ENCODE peak calls at places on chromosomes 12 and 14, in four cellular contexts. One of them, this sample, is unnamed.

GRCh38 chr14:35254736-35255135 is 37.4 kb upstream of the PSMA6 start:
- DNase-seq in fibroblast of lung: no peak
- DNase-seq in heart right ventricle: no peak
- DNase-seq in tibial artery: no peak
- DNase-seq in this sample: no peak

GRCh38 chr12:54304187-54304810 is 3.5 kb upstream of the NFE2 start:
- DNase-seq in fibroblast of lung: peak; percentile 56
- DNase-seq in heart right ventricle: peak; percentile 54
- DNase-seq in tibial artery: peak; percentile 79
- DNase-seq in this sample: peak; percentile 84

GRCh38 chr14:75044760-75045159 is 6.5 kb downstream of the MLH3 start:
- DNase-seq in heart right ventricle: no peak
- DNase-seq in fibroblast of lung: peak; percentile 92
- DNase-seq in tibial artery: no peak
- DNase-seq in this sample: no peak

GRCh38 chr14:32109676-32110075 is 32.6 kb downstream of the ARHGAP5 start:
- DNase-seq in heart right ventricle: no peak
- DNase-seq in tibial artery: no peak
- DNase-seq in fibroblast of lung: peak; percentile 31
- DNase-seq in this sample: no peak

GRCh38 chr12:92363295-92364146 is 217.9 kb upstream of the BTG1 start:
- DNase-seq in tibial artery: peak; percentile 45
- DNase-seq in fibroblast of lung: peak; percentile 15
- DNase-seq in heart right ventricle: peak; percentile 36
- DNase-seq in this sample: peak; percentile 34

GRCh38 chr14:102870994-102871831 is 51.2 kb upstream of the AMN start:
- DNase-seq in heart right ventricle: peak; percentile 40
- DNase-seq in fibroblast of lung: no peak
- DNase-seq in tibial artery: no peak
- DNase-seq in this sample: no peak

GRCh38 chr14:34872822-34873590 is 2.2 kb downstream of the BAZ1A start:
- DNase-seq in tibial artery: no peak
- DNase-seq in fibroblast of lung: peak; percentile 62
- DNase-seq in heart right ventricle: no peak
- DNase-seq in this sample: no peak

GRCh38 chr12:9118161-9118560 is 2.4 kb upstream of the A2M start:
- DNase-seq in fibroblast of lung: no peak
- DNase-seq in heart right ventricle: no peak
- DNase-seq in tibial artery: peak; percentile 54
- DNase-seq in this sample: no peak

GRCh38 chr14:55913324-55914035 is 204.7 kb upstream of the PELI2 start:
- DNase-seq in tibial artery: peak; percentile 42
- DNase-seq in heart right ventricle: no peak
- DNase-seq in fibroblast of lung: peak; percentile 45
- DNase-seq in this sample: no peak

GRCh38 chr12:114955414-114956014 is 271.5 kb upstream of the TBX3 start:
- DNase-seq in heart right ventricle: no peak
- DNase-seq in tibial artery: no peak
- DNase-seq in fibroblast of lung: peak; percentile 36
- DNase-seq in this sample: no peak

GRCh38 chr12:32522322-32523221 is 123.2 kb downstream of the FGD4 start:
- DNase-seq in fibroblast of lung: no peak
- DNase-seq in tibial artery: no peak
- DNase-seq in heart right ventricle: no peak
- DNase-seq in this sample: no peak

GRCh38 chr14:51236314-51236713 is 3.7 kb upstream of the TMX1 start:
- DNase-seq in fibroblast of lung: peak; percentile 55
- DNase-seq in tibial artery: no peak
- DNase-seq in heart right ventricle: no peak
- DNase-seq in this sample: no peak

GRCh38 chr12:76329163-76329562 is 19.1 kb downstream of the BBS10 start:
- DNase-seq in tibial artery: no peak
- DNase-seq in heart right ventricle: no peak
- DNase-seq in fibroblast of lung: peak; percentile 66
- DNase-seq in this sample: no peak

GRCh38 chr12:18101043-18101442 is 11.1 kb upstream of the RERGL start:
- DNase-seq in tibial artery: no peak
- DNase-seq in fibroblast of lung: no peak
- DNase-seq in heart right ventricle: no peak
- DNase-seq in this sample: no peak

GRCh38 chr14:58199726-58200479 is at the start of gene ACTR10:
- DNase-seq in fibroblast of lung: peak; percentile 64
- DNase-seq in tibial artery: peak; percentile 81
- DNase-seq in heart right ventricle: peak; percentile 89
- DNase-seq in this sample: peak; percentile 90

GRCh38 chr12:80648866-80649265 is 58.6 kb upstream of the MYF6 start:
- DNase-seq in heart right ventricle: no peak
- DNase-seq in fibroblast of lung: peak; percentile 78
- DNase-seq in tibial artery: no peak
- DNase-seq in this sample: no peak

GRCh38 chr12:124387510-124387855 is 92.6 kb downstream of the RFLNA start:
- DNase-seq in tibial artery: no peak
- DNase-seq in fibroblast of lung: no peak
- DNase-seq in heart right ventricle: peak; percentile 76
- DNase-seq in this sample: peak; percentile 86

GRCh38 chr12:114415525-114415868 is 9.6 kb upstream of the TBX5 start:
- DNase-seq in tibial artery: no peak
- DNase-seq in fibroblast of lung: no peak
- DNase-seq in heart right ventricle: no peak
- DNase-seq in this sample: no peak

GRCh38 chr12:92028039-92028709 is 117.5 kb downstream of the BTG1 start:
- DNase-seq in heart right ventricle: no peak
- DNase-seq in fibroblast of lung: peak; percentile 70
- DNase-seq in tibial artery: no peak
- DNase-seq in this sample: no peak

GRCh38 chr12:57619434-57620244 is 8.4 kb downstream of the ARHGEF25 start:
- DNase-seq in heart right ventricle: peak; percentile 43
- DNase-seq in fibroblast of lung: no peak
- DNase-seq in tibial artery: no peak
- DNase-seq in this sample: peak; percentile 48

GRCh38 chr12:2290516-2291065 is 237.8 kb downstream of the CACNA1C start:
- DNase-seq in tibial artery: no peak
- DNase-seq in fibroblast of lung: no peak
- DNase-seq in heart right ventricle: no peak
- DNase-seq in this sample: no peak

GRCh38 chr14:55361190-55361589 is 50.4 kb downstream of the ATG14 start:
- DNase-seq in fibroblast of lung: no peak
- DNase-seq in heart right ventricle: no peak
- DNase-seq in tibial artery: no peak
- DNase-seq in this sample: no peak

GRCh38 chr14:64196668-64197411 is 97.3 kb downstream of the ESR2 start:
- DNase-seq in heart right ventricle: peak; percentile 61
- DNase-seq in tibial artery: no peak
- DNase-seq in fibroblast of lung: peak; percentile 39
- DNase-seq in this sample: no peak

GRCh38 chr14:64081174-64081746 is 212.9 kb downstream of the ESR2 start:
- DNase-seq in tibial artery: no peak
- DNase-seq in heart right ventricle: no peak
- DNase-seq in fibroblast of lung: no peak
- DNase-seq in this sample: no peak

GRCh38 chr12:132204064-132204821 is 60.0 kb downstream of the NOC4L start:
- DNase-seq in tibial artery: no peak
- DNase-seq in heart right ventricle: no peak
- DNase-seq in fibroblast of lung: no peak
- DNase-seq in this sample: no peak

GRCh38 chr14:64388533-64389243 is 535 bp downstream of the MTHFD1 start:
- DNase-seq in fibroblast of lung: peak; percentile 23
- DNase-seq in tibial artery: peak; percentile 47
- DNase-seq in heart right ventricle: peak; percentile 40
- DNase-seq in this sample: peak; percentile 27

GRCh38 chr14:33933386-33933934 is 17.4 kb downstream of the EGLN3 start:
- DNase-seq in heart right ventricle: no peak
- DNase-seq in fibroblast of lung: no peak
- DNase-seq in tibial artery: no peak
- DNase-seq in this sample: no peak

GRCh38 chr12:110531741-110532333 is 29.7 kb downstream of the RAD9B start:
- DNase-seq in fibroblast of lung: peak; percentile 68
- DNase-seq in tibial artery: no peak
- DNase-seq in heart right ventricle: no peak
- DNase-seq in this sample: no peak

GRCh38 chr12:750356-751191 is 1.8 kb upstream of the WNK1 start:
- DNase-seq in fibroblast of lung: no peak
- DNase-seq in heart right ventricle: no peak
- DNase-seq in tibial artery: no peak
- DNase-seq in this sample: no peak

GRCh38 chr14:50667491-50668007 is 557 bp downstream of the SAV1 start:
- DNase-seq in heart right ventricle: no peak
- DNase-seq in fibroblast of lung: no peak
- DNase-seq in tibial artery: no peak
- DNase-seq in this sample: no peak

GRCh38 chr14:100895411-100895810 is 8.1 kb downstream of the RTL1 start:
- DNase-seq in heart right ventricle: no peak
- DNase-seq in fibroblast of lung: no peak
- DNase-seq in tibial artery: no peak
- DNase-seq in this sample: no peak

GRCh38 chr14:99832326-99832725 is 39.1 kb downstream of the EML1 start:
- DNase-seq in heart right ventricle: no peak
- DNase-seq in tibial artery: no peak
- DNase-seq in fibroblast of lung: no peak
- DNase-seq in this sample: no peak

GRCh38 chr14:36502558-36503508 is 17.2 kb downstream of the NKX2-1 start:
- DNase-seq in tibial artery: no peak
- DNase-seq in heart right ventricle: no peak
- DNase-seq in fibroblast of lung: no peak
- DNase-seq in this sample: no peak

GRCh38 chr12:93148412-93148811 is 219.3 kb upstream of the EEA1 start:
- DNase-seq in fibroblast of lung: no peak
- DNase-seq in tibial artery: no peak
- DNase-seq in heart right ventricle: no peak
- DNase-seq in this sample: no peak

GRCh38 chr14:74405663-74406062 is 20.3 kb downstream of the SYNDIG1L start:
- DNase-seq in tibial artery: no peak
- DNase-seq in heart right ventricle: no peak
- DNase-seq in fibroblast of lung: no peak
- DNase-seq in this sample: no peak

GRCh38 chr14:22793976-22794375 is 21.3 kb downstream of the SLC7A7 start:
- DNase-seq in tibial artery: no peak
- DNase-seq in fibroblast of lung: no peak
- DNase-seq in heart right ventricle: no peak
- DNase-seq in this sample: no peak

GRCh38 chr14:22786685-22787084 is 20.2 kb downstream of the OXA1L start:
- DNase-seq in heart right ventricle: no peak
- DNase-seq in tibial artery: no peak
- DNase-seq in fibroblast of lung: no peak
- DNase-seq in this sample: no peak

GRCh38 chr14:22794533-22794932 is 20.7 kb downstream of the SLC7A7 start:
- DNase-seq in heart right ventricle: no peak
- DNase-seq in fibroblast of lung: no peak
- DNase-seq in tibial artery: no peak
- DNase-seq in this sample: no peak

GRCh38 chr14:22792158-22792557 is 23.1 kb downstream of the SLC7A7 start:
- DNase-seq in tibial artery: no peak
- DNase-seq in fibroblast of lung: no peak
- DNase-seq in heart right ventricle: no peak
- DNase-seq in this sample: no peak

GRCh38 chr14:22791302-22791701 is 23.9 kb downstream of the SLC7A7 start:
- DNase-seq in heart right ventricle: no peak
- DNase-seq in tibial artery: no peak
- DNase-seq in fibroblast of lung: peak; percentile 53
- DNase-seq in this sample: no peak
- H3K4me1 ChIP-seq in heart right ventricle: no peaks in the 10 kb centered on the region
- H3K4me1 ChIP-seq in tibial artery: no peaks in the 10 kb centered on the region
- H3K4me1 ChIP-seq in fibroblast of lung: no peaks in the 10 kb centered on the region
- H3K4me1 ChIP-seq in this sample: no peaks in the 10 kb centered on the region

DNA sequence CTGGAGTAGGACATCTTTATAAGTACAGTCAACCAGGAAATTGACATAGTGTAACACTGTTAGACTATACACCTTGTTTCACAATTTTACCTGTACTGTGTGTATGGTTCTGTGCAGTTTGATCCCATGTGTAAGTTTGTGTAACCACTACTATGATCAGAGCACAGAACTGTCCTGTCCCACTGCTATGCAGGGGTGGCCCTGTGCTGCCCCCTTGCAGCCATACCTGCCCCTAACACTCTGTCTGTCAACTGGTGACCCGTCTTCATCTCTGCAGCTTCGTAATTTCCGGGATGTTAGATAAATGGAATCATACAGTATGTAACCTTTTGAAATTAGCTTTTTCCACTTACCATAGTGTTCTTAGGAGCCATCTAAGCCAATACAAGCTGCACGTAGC is 58.7 kb upstream of the RD3L start:
- DNase-seq in tibial artery: no peak
- DNase-seq in heart right ventricle: no peak
- DNase-seq in fibroblast of lung: no peak
- DNase-seq in this sample: no peak
- TF ChIP-seq CTCF in tibial artery: no peak
- TF ChIP-seq CTCF in heart right ventricle: peak; percentile 25
- TF ChIP-seq CTCF in fibroblast of lung: peak; percentile 15
- TF ChIP-seq CTCF in this sample: no peak

GRCh38 chr12:68839183-68840147 is 31.5 kb downstream of the MDM2 start:
- DNase-seq in fibroblast of lung: no peak
- DNase-seq in heart right ventricle: no peak
- DNase-seq in tibial artery: no peak
- DNase-seq in this sample: no peak
- H3K4me3 ChIP-seq in fibroblast of lung: no peak overlapping the region
- H3K4me3 ChIP-seq in heart right ventricle: no peak overlapping the region
- H3K4me3 ChIP-seq in tibial artery: no peak overlapping the region
- H3K4me3 ChIP-seq in this sample: no peak overlapping the region

DNA sequence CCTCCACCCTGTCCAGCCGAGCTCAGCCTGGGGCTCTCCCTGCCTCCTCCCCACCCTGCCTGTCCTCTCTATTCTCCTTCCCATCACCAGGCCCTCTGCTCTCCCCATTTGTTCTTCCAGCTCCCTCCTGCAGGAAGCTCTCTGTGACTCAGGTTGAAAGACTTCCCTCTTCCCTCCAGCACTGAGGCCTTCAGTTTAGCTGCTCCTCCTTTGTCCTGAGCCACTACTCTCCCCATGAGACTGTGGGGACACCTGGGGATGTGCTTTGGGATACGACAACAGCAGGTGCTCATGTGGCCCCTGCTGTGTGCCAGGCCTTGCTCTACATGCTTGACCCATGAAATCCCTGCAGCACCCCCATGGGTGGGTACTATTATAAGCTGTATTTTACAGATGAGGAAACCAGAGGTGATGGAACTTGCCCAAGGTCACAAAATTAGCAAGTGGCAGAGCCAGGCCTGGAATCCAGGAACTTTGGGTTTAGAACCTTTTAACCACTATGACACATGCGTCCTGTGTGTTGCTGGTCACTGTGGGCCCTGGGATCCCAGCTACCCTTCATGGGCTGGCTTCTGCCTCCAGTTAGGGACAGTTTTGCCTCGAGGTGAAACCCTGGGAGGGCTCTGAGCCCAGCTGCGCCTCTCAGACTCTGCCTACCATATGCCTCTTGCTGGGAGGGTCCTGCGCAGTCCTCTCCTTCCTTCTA is 5.5 kb downstream of the KRT80 start:
- DNase-seq in heart right ventricle: no peak
- DNase-seq in tibial artery: no peak
- DNase-seq in fibroblast of lung: peak; percentile 73
- DNase-seq in this sample: no peak
- H3K4me1 ChIP-seq in heart right ventricle: peaks cover 5% of the 10 kb centered on the region
- H3K4me1 ChIP-seq in tibial artery: peaks cover 3% of the 10 kb centered on the region
- H3K4me1 ChIP-seq in fibroblast of lung: peaks cover 72% of the 10 kb centered on the region
- H3K4me1 ChIP-seq in this sample: peaks cover 8% of the 10 kb centered on the region

GRCh38 chr12:79512068-79512467 is 178.7 kb downstream of the PAWR start:
- DNase-seq in heart right ventricle: no peak
- DNase-seq in fibroblast of lung: no peak
- DNase-seq in tibial artery: no peak
- DNase-seq in this sample: no peak

GRCh38 chr12:79508622-79509021 is 182.1 kb downstream of the PAWR start:
- DNase-seq in heart right ventricle: no peak
- DNase-seq in fibroblast of lung: no peak
- DNase-seq in tibial artery: no peak
- DNase-seq in this sample: no peak
- TF ChIP-seq CTCF in heart right ventricle: no peak
- TF ChIP-seq CTCF in fibroblast of lung: no peak
- TF ChIP-seq CTCF in tibial artery: no peak
- TF ChIP-seq CTCF in this sample: no peak

This sample was measured in psoas muscle.